ENCODE peak calls at places on chromosomes 7 and 10, in seven cellular contexts. W is HCT116, E is HEK293T, M is K562, T is H1, C is HepG2, U is GM12878. J is an unnamed sample.

GRCh38 chr7:65475734-65476319 is 102.2 kb downstream of the ZNF92 start:
- DNase-seq in T (peak), C (peak), U (peak), W (no peak), M (no peak), E (no peak), J (no peak)

GRCh38 chr7:98399903-98400537 is 870 bp downstream of the BAIAP2L1 start:
- DNase-seq in E (no peak), M (peak), C (no peak), W (peak), T (no peak), U (no peak), J (peak)

GRCh38 chr10:69172241-69172998 is 7.6 kb upstream of the SUPV3L1 start:
- DNase-seq in T (no peak), E (no peak), M (no peak), C (no peak), W (no peak), U (no peak), J (no peak)

GRCh38 chr10:53477313-53477675 is 704.7 kb upstream of the MBL2 start:
- DNase-seq in C (no peak), E (no peak), T (no peak), M (no peak), W (no peak), U (no peak), J (no peak)

GRCh38 chr10:119237722-119238436 is 30.5 kb downstream of the GRK5 start:
- DNase-seq in T (no peak), U (no peak), C (no peak), M (no peak), E (no peak), W (no peak), J (no peak)

GRCh38 chr7:151404216-151405011 is 5.4 kb downstream of the WDR86 start:
- DNase-seq in U (no peak), W (peak), E (no peak), C (no peak), M (peak), T (no peak), J (no peak)

GRCh38 chr7:55623617-55624016 is 51.3 kb upstream of the VOPP1 start:
- DNase-seq in W (no peak), M (no peak), E (no peak), U (no peak), C (no peak), T (no peak), J (no peak)

GRCh38 chr10:31102421-31102820 is 70.8 kb upstream of the ZNF438 start:
- DNase-seq in T (no peak), U (no peak), W (no peak), M (no peak), C (no peak), E (no peak), J (no peak)

GRCh38 chr10:52229271-52229931 is 84.7 kb upstream of the DKK1 start:
- DNase-seq in T (no peak), E (no peak), C (no peak), W (no peak), M (no peak), U (no peak), J (no peak)

GRCh38 chr10:86295351-86295750 is 71.2 kb downstream of the GRID1 start:
- DNase-seq in U (no peak), E (no peak), M (no peak), C (no peak), W (no peak), T (no peak), J (no peak)

GRCh38 chr7:100369105-100369504 is 4.2 kb upstream of the PILRA start:
- DNase-seq in C (no peak), M (peak), U (peak), T (no peak), W (no peak), E (no peak), J (no peak)

GRCh38 chr10:96998329-96998888 is 166.3 kb downstream of the LCOR start:
- DNase-seq in T (no peak), W (no peak), M (peak), U (no peak), E (no peak), C (peak), J (no peak)

GRCh38 chr7:84336303-84336702 is 141.7 kb upstream of the SEMA3A start:
- DNase-seq in T (no peak), M (no peak), C (peak), E (no peak), U (peak), W (no peak), J (no peak)

GRCh38 chr10:110083884-110084283 is 76.1 kb downstream of the ADD3 start:
- DNase-seq in E (no peak), C (no peak), T (no peak), U (no peak), W (no peak), M (peak), J (no peak)

GRCh38 chr7:45984386-45985295 is 63.6 kb upstream of the IGFBP3 start:
- DNase-seq in T (no peak), E (no peak), W (no peak), M (no peak), U (no peak), C (peak), J (no peak)

GRCh38 chr10:74754397-74754796 is 72.0 kb upstream of the KAT6B start:
- DNase-seq in U (no peak), W (no peak), T (no peak), C (no peak), E (no peak), M (no peak), J (no peak)

GRCh38 chr7:149050941-149051340 is 22.6 kb upstream of the PDIA4 start:
- DNase-seq in W (no peak), M (no peak), E (no peak), C (no peak), U (no peak), T (no peak), J (no peak)

GRCh38 chr7:12386237-12386839 is 17.3 kb downstream of the VWDE start:
- DNase-seq in C (no peak), U (no peak), W (no peak), T (no peak), M (peak), E (no peak), J (no peak)

GRCh38 chr7:135377171-135377570 is 132.7 kb downstream of the CNOT4 start:
- DNase-seq in M (no peak), W (no peak), T (no peak), U (no peak), C (no peak), E (no peak), J (no peak)

GRCh38 chr10:110737886-110738634 is 93.9 kb downstream of the RBM20 start:
- DNase-seq in U (no peak), T (no peak), W (no peak), M (no peak), C (peak), E (no peak), J (no peak)

GRCh38 chr10:87864497-87865059 is 1.2 kb downstream of the PTEN start:
- DNase-seq in W (no peak), U (no peak), C (no peak), E (no peak), T (no peak), M (peak), J (no peak)

GRCh38 chr10:132296671-132297443 is 10.9 kb downstream of the STK32C start:
- DNase-seq in T (no peak), C (no peak), W (no peak), U (no peak), M (no peak), E (no peak), J (no peak)

GRCh38 chr10:29039659-29040309 is 249.1 kb upstream of the LYZL1 start:
- DNase-seq in E (no peak), M (no peak), C (no peak), U (no peak), W (no peak), T (no peak), J (no peak)

GRCh38 chr7:55420535-55420934 is 55.4 kb downstream of the LANCL2 start:
- DNase-seq in C (peak), T (no peak), U (no peak), W (no peak), M (no peak), E (no peak), J (no peak)

GRCh38 chr7:29859491-29860180 is 53.3 kb downstream of the WIPF3 start:
- DNase-seq in M (no peak), E (no peak), U (no peak), W (no peak), T (no peak), C (no peak), J (no peak)

GRCh38 chr7:19442016-19442785 is 266.6 kb downstream of the POLR1F start:
- DNase-seq in W (peak), U (no peak), E (peak), C (no peak), M (peak), T (peak), J (peak)

GRCh38 chr7:114099337-114099736 is 180.5 kb upstream of the PPP1R3A start:
- DNase-seq in E (no peak), U (no peak), M (no peak), W (no peak), T (no peak), C (no peak), J (no peak)

GRCh38 chr7:102988088-102988487 is 75.3 kb downstream of the LRRC17 start:
- DNase-seq in U (no peak), W (no peak), M (peak), T (no peak), E (no peak), C (no peak), J (no peak)

GRCh38 chr10:50440489-50440888 is 183.3 kb downstream of the SGMS1 start:
- DNase-seq in T (no peak), W (no peak), M (no peak), U (no peak), C (no peak), E (no peak), J (no peak)

GRCh38 chr7:105571891-105572290 is 9.4 kb downstream of the EFCAB10 start:
- DNase-seq in W (no peak), M (no peak), C (no peak), E (no peak), U (no peak), T (no peak), J (no peak)

GRCh38 chr10:31125789-31126188 is 94.1 kb upstream of the ZNF438 start:
- DNase-seq in W (no peak), E (no peak), T (no peak), C (no peak), U (no peak), M (no peak), J (no peak)

GRCh38 chr10:113045155-113046055 is 95.4 kb downstream of the TCF7L2 start:
- DNase-seq in M (no peak), C (no peak), T (no peak), U (no peak), E (no peak), W (no peak), J (no peak)

GRCh38 chr7:98291717-98292116 is 10.2 kb downstream of the BRI3 start:
- DNase-seq in T (no peak), E (no peak), U (no peak), C (no peak), M (peak), W (no peak), J (no peak)

GRCh38 chr7:129739427-129739826 is 127.9 kb downstream of the NRF1 start:
- DNase-seq in T (no peak), E (no peak), W (no peak), M (no peak), C (no peak), U (no peak), J (no peak)

GRCh38 chr7:17746131-17746530 is 194.2 kb downstream of the SNX13 start:
- DNase-seq in C (no peak), T (no peak), W (no peak), M (no peak), U (no peak), E (no peak), J (no peak)

GRCh38 chr7:28065721-28066285 is 114.8 kb downstream of the JAZF1 start:
- DNase-seq in E (no peak), T (no peak), W (no peak), U (no peak), C (no peak), M (no peak), J (no peak)

GRCh38 chr7:28061824-28062196 is 118.8 kb downstream of the JAZF1 start:
- DNase-seq in W (no peak), C (no peak), T (no peak), E (no peak), M (no peak), U (no peak), J (no peak)

GRCh38 chr7:28067171-28067570 is 113.4 kb downstream of the JAZF1 start:
- DNase-seq in T (no peak), W (no peak), U (no peak), C (no peak), M (no peak), E (no peak), J (no peak)

GRCh38 chr7:28062197-28062988 is 118.2 kb downstream of the JAZF1 start:
- DNase-seq in W (peak), C (peak), T (no peak), M (peak), U (no peak), E (peak), J (peak)

GRCh38 chr7:28065308-28065707 is 115.3 kb downstream of the JAZF1 start:
- DNase-seq in E (no peak), M (no peak), U (no peak), T (no peak), W (no peak), C (no peak), J (no peak)
- TF ChIP-seq SP1 in E (no peak), M (no peak), U (no peak), T (no peak), W (no peak), C (no peak), J (no peak)

GRCh38 chr7:142813262-142813661 is 41.6 kb upstream of the EPHB6 start:
- DNase-seq in T (peak), W (no peak), M (no peak), E (no peak), U (no peak), C (peak), J (peak)

GRCh38 chr7:142812437-142813215 is 41.9 kb downstream of the PRSS2 start:
- DNase-seq in E (no peak), W (no peak), M (peak), C (no peak), U (no peak), T (no peak), J (no peak)

GRCh38 chr7:142809671-142810070 is 38.9 kb downstream of the PRSS2 start:
- DNase-seq in U (no peak), M (no peak), C (no peak), E (no peak), W (no peak), T (no peak), J (no peak)

GRCh38 chr7:142808802-142809583 is 38.2 kb downstream of the PRSS2 start:
- DNase-seq in M (peak), C (no peak), E (no peak), T (no peak), W (no peak), U (peak), J (no peak)

GRCh38 chr7:142811154-142811737 is 40.5 kb downstream of the PRSS2 start:
- DNase-seq in M (peak), C (peak), U (no peak), W (peak), T (no peak), E (peak), J (no peak)
- TF ChIP-seq SP1 in M (no peak), C (no peak), U (no peak), W (no peak), T (no peak), E (no peak), J (no peak)

GRCh38 chr7:3880221-3880935 is 579.3 kb downstream of the SDK1 start:
- DNase-seq in E (no peak), T (no peak), M (no peak), C (no peak), W (no peak), U (no peak), J (no peak)
- TF ChIP-seq SP1 in E (no peak), T (no peak), M (no peak), C (no peak), W (no peak), U (no peak), J (no peak)

GRCh38 chr7:101555921-101556275 is 73.2 kb downstream of the MYL10 start:
- DNase-seq in C (no peak), W (no peak), E (no peak), U (no peak), M (no peak), T (no peak), J (no peak)

GRCh38 chr7:101554584-101555268 is 74.4 kb downstream of the MYL10 start:
- DNase-seq in W (no peak), E (no peak), M (no peak), C (no peak), T (no peak), U (no peak), J (no peak)

GRCh38 chr7:101553018-101553770 is 75.9 kb downstream of the MYL10 start:
- DNase-seq in U (no peak), M (no peak), T (no peak), W (no peak), C (no peak), E (no peak), J (peak)

GRCh38 chr7:101555269-101555920 is 73.7 kb downstream of the MYL10 start:
- DNase-seq in W (no peak), E (no peak), M (no peak), U (no peak), T (no peak), C (no peak), J (no peak)

DNA sequence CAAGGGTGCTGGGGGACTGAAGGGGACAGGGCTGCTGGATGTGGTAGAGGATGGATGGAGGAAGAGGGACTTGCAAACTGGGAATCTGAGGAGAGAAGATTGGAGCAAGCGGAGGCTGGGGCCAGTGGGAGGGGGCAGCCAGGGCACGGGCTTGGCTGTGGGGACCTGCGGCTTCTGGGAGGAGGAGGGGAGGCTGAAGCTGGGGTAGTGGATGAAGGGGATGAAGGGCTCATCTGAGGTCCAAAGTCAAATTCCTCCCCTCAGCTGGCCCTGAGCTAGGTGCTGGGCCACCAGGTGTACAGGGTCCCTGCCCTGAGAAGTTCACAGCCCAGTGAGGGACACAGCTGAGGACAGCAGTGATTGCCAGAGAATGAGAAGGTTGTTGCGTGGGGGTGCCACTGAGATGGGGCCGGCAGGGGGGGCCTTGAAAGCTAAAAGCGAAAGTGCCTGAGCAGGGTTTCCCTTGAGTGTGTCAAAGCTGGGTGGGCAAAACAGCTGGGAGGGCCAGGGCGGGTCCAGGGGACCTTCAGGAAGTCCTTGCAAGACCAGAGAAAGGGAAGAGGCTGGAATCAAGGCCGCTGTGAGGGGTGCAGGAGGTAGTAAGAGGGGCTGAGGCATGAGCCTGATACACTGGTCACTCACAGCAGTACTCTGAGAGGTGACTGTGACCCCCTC is 75.2 kb downstream of the MYL10 start:
- DNase-seq in C (no peak), M (no peak), T (no peak), U (no peak), W (no peak), E (no peak), J (peak)
- TF ChIP-seq SP1 in C (no peak), M (no peak), T (no peak), U (no peak), W (no peak), E (no peak), J (no peak)

DNA sequence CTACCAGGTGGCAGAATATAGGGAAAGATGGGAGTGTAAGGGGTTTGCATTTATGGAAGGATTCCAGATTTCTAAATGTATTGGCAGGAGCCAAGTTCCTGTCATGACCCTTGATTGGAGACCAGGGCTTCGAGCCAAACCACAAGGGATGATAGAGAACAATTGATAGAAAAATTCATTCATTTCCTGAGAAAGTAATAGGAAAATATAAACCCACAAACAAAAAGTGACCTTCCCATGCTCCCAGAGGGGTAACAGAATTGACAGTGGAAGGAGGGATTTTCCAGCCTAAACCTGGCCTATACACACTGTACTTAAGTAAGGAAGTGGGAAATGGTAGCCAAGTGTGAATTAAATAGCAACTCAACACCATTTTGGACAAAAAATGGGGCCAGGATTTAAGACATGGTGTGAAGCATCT is 22.4 kb upstream of the IFIT2 start:
- DNase-seq in U (no peak), E (no peak), T (no peak), M (no peak), C (no peak), W (no peak), J (no peak)
- TF ChIP-seq SP1 in U (no peak), E (no peak), T (no peak), M (no peak), C (no peak), W (no peak), J (no peak)

GRCh38 chr10:121804460-121804859 is 123.4 kb downstream of the ATE1 start:
- DNase-seq in U (no peak), W (no peak), M (no peak), T (no peak), C (no peak), E (no peak), J (no peak)
- TF ChIP-seq SP1 in U (no peak), W (no peak), M (no peak), T (no peak), C (no peak), E (no peak), J (no peak)